ENCODE peak calls at places on chromosome 16, in nine cellular contexts. F is nephron progenitor cell; J is dermis blood vessel endothelial cell; I is effector memory CD8-positive, alpha-beta T cell; C is HCEC 1CT; T is pancreas; B is fibroblast of lung; H is effector memory CD4-positive, alpha-beta T cell; D is fibroblast of pulmonary artery. G is an unnamed sample.

GRCh38 chr16:27193300-27193990 is 9.9 kb upstream of the KDM8 start:
- DNase-seq in H (no peak), C (no peak), F (no peak), T (no peak), J (no peak), I (no peak), D (no peak), B (no peak), G (no peak)

GRCh38 chr16:89442990-89443726 is 47.2 kb downstream of the ANKRD11 start:
- DNase-seq in H (no peak), B (peak), D (peak), I (no peak), F (peak), J (peak), T (no peak), C (peak), G (no peak)

GRCh38 chr16:89122322-89122831 is 28.7 kb downstream of the ACSF3 start:
- DNase-seq in T (peak), J (no peak), I (peak), B (no peak), D (no peak), F (no peak), C (no peak), H (peak), G (peak)

GRCh38 chr16:22888791-22889190 is 74.8 kb downstream of the HS3ST2 start:
- DNase-seq in J (peak), D (no peak), H (no peak), B (no peak), C (no peak), F (no peak), T (no peak), I (no peak), G (no peak)

GRCh38 chr16:460787-461186 is 35.3 kb downstream of the RAB11FIP3 start:
- DNase-seq in J (no peak), B (no peak), F (no peak), D (no peak), T (no peak), C (no peak), H (no peak), I (no peak), G (no peak)

GRCh38 chr16:82628741-82629140 is 2.0 kb downstream of the CDH13 start:
- DNase-seq in H (no peak), B (no peak), I (no peak), T (no peak), J (peak), F (no peak), D (no peak), C (peak), G (no peak)

GRCh38 chr16:77359065-77359502 is 75.8 kb downstream of the ADAMTS18 start:
- DNase-seq in D (peak), J (peak), F (no peak), C (peak), B (peak), I (no peak), T (no peak), H (no peak), G (no peak)

GRCh38 chr16:84303023-84303422 is 8.3 kb downstream of the WFDC1 start:
- DNase-seq in J (no peak), C (no peak), H (no peak), D (no peak), T (no peak), F (no peak), I (no peak), B (peak), G (no peak)

GRCh38 chr16:74290356-74290755 is 6.3 kb upstream of the PSMD7 start:
- DNase-seq in I (no peak), J (no peak), H (no peak), F (no peak), C (no peak), D (no peak), B (no peak), T (no peak), G (no peak)

GRCh38 chr16:57735755-57736418 is at the start of gene KATNB1:
- DNase-seq in F (no peak), H (no peak), T (peak), B (no peak), C (peak), J (peak), D (no peak), I (no peak), G (no peak)

GRCh38 chr16:66925322-66925840 is at the start of gene RRAD:
- DNase-seq in T (no peak), D (peak), J (peak), B (peak), C (peak), I (no peak), F (no peak), H (no peak), G (no peak)

GRCh38 chr16:85279874-85280545 is 167.7 kb upstream of the CIBAR2 start:
- DNase-seq in D (peak), J (no peak), B (peak), F (no peak), I (no peak), H (no peak), C (no peak), T (no peak), G (no peak)

GRCh38 chr16:17273142-17273561 is 197.6 kb downstream of the XYLT1 start:
- DNase-seq in B (peak), F (no peak), I (no peak), H (no peak), C (peak), J (no peak), T (no peak), D (peak), G (peak)

GRCh38 chr16:30748634-30749445 is 615 bp downstream of the PHKG2 start:
- DNase-seq in B (peak), D (peak), T (peak), C (peak), J (peak), I (peak), H (no peak), F (peak), G (peak)

GRCh38 chr16:58414938-58415451 is 22.7 kb downstream of the GINS3 start:
- DNase-seq in T (no peak), I (no peak), F (no peak), H (no peak), J (peak), C (no peak), B (no peak), D (peak), G (no peak)

GRCh38 chr16:13780841-13781553 is 139.0 kb upstream of the ERCC4 start:
- DNase-seq in B (no peak), J (no peak), D (no peak), T (no peak), H (no peak), C (no peak), F (no peak), I (no peak), G (no peak)

GRCh38 chr16:74837056-74837455 is 62.4 kb upstream of the FA2H start:
- DNase-seq in H (no peak), J (no peak), T (no peak), I (no peak), D (no peak), F (no peak), C (no peak), B (no peak), G (no peak)

GRCh38 chr16:80671281-80671849 is 130.6 kb downstream of the DYNLRB2 start:
- DNase-seq in C (no peak), F (no peak), B (no peak), H (no peak), D (no peak), T (no peak), J (no peak), I (no peak), G (no peak)

GRCh38 chr16:84423416-84423837 is 55.1 kb downstream of the ATP2C2 start:
- DNase-seq in D (peak), H (no peak), J (peak), C (peak), B (peak), F (no peak), T (peak), I (no peak), G (no peak)

GRCh38 chr16:57541754-57542435 is 548 bp upstream of the ADGRG5 start:
- DNase-seq in H (no peak), T (no peak), B (no peak), D (no peak), F (no peak), C (no peak), J (no peak), I (no peak), G (peak)

GRCh38 chr16:85843471-85844168 is 44.1 kb downstream of the COX4I1 start:
- DNase-seq in H (no peak), D (no peak), J (no peak), B (no peak), I (no peak), C (no peak), T (no peak), F (no peak), G (no peak)

GRCh38 chr16:80509872-80510271 is 30.9 kb upstream of the DYNLRB2 start:
- DNase-seq in I (no peak), J (no peak), F (no peak), T (no peak), C (no peak), H (no peak), B (no peak), D (no peak), G (no peak)

GRCh38 chr16:78780808-78781207 is 681.4 kb downstream of the WWOX start:
- DNase-seq in D (no peak), I (no peak), F (no peak), C (no peak), J (no peak), T (no peak), H (no peak), B (no peak), G (no peak)

GRCh38 chr16:27745348-27745747 is 195.4 kb downstream of the KATNIP start:
- DNase-seq in I (no peak), H (no peak), C (peak), B (no peak), T (no peak), F (no peak), J (peak), D (peak), G (no peak)

GRCh38 chr16:87829123-87829980 is 40.0 kb downstream of the SLC7A5 start:
- DNase-seq in F (no peak), B (no peak), I (no peak), D (no peak), J (no peak), T (no peak), C (no peak), H (no peak), G (no peak)

GRCh38 chr16:67767953-67768352 is 38.4 kb downstream of the RANBP10 start:
- DNase-seq in J (peak), C (peak), T (no peak), I (no peak), F (no peak), H (no peak), B (peak), D (peak), G (no peak)

GRCh38 chr16:53043986-53044571 is 8.6 kb downstream of the CHD9NB start:
- DNase-seq in J (no peak), B (no peak), D (no peak), I (no peak), T (no peak), F (peak), H (no peak), C (no peak), G (no peak)

GRCh38 chr16:53721017-53721416 is 17.1 kb downstream of the FTO start:
- DNase-seq in J (no peak), T (no peak), B (no peak), F (no peak), C (no peak), D (no peak), I (no peak), H (no peak), G (no peak)

GRCh38 chr16:88810166-88810867 is 1.4 kb downstream of the APRT start:
- DNase-seq in T (peak), J (no peak), H (no peak), C (no peak), F (no peak), I (no peak), D (no peak), B (no peak), G (peak)

GRCh38 chr16:4944333-4945281 is 7.7 kb upstream of the PPL start:
- DNase-seq in C (peak), F (no peak), T (peak), H (no peak), B (peak), J (peak), I (no peak), D (peak), G (no peak)

GRCh38 chr16:29290631-29291247 is 115.8 kb downstream of the NPIPB11 start:
- DNase-seq in C (peak), H (peak), F (peak), T (peak), B (peak), I (peak), D (peak), J (peak), G (peak)

GRCh38 chr16:6496996-6497395 is 835.6 kb upstream of the RBFOX1 start:
- DNase-seq in C (no peak), J (no peak), H (no peak), F (no peak), B (no peak), D (no peak), T (no peak), I (no peak), G (no peak)

GRCh38 chr16:28182183-28182582 is 29.6 kb downstream of the XPO6 start:
- DNase-seq in I (no peak), B (peak), T (no peak), C (peak), J (no peak), F (no peak), D (no peak), H (no peak), G (peak)

GRCh38 chr16:1572664-1573063 is 39.2 kb downstream of the TMEM204 start:
- DNase-seq in C (no peak), H (no peak), F (no peak), D (no peak), B (no peak), I (no peak), T (no peak), J (no peak), G (no peak)

G was measured in activated naive CD4-positive, alpha-beta T cell treated with anti-CD3 and anti-CD28 coated beads, Interleukin-2, amount 50 U/mL, for 72 hours.